ENCODE peak calls at places on chromosomes 16 and 17, in nine cellular contexts. X, W, Z, H, Q, Y, F, S and V are unnamed samples.

GRCh38 chr17:15031971-15032370 is 233.2 kb downstream of the PMP22 start:
- DNase-seq in X (no peak), W (no peak), Z (no peak), H (no peak), Q (no peak), Y (no peak), F (no peak), S (no peak), V (no peak)

GRCh38 chr17:40027614-40028012 is 12.4 kb downstream of the CSF3 start:
- DNase-seq in X (no peak), W (no peak), Z (no peak), H (no peak), Q (no peak), Y (no peak), F (no peak), S (no peak), V (no peak)

GRCh38 chr17:32970281-32970680 is 21.4 kb upstream of the SPACA3 start:
- DNase-seq in X (no peak), W (no peak), Z (no peak), H (no peak), Q (no peak), Y (no peak), F (no peak), S (no peak), V (no peak)

GRCh38 chr17:39923836-39924690 is 3.3 kb downstream of the ORMDL3 start:
- DNase-seq in X (peak; percentile 13), W (peak; percentile 81), Z (no peak), H (no peak), Q (no peak), Y (no peak), F (no peak), S (no peak), V (no peak)

GRCh38 chr16:77882359-77882758 is 94.0 kb downstream of the VAT1L start:
- DNase-seq in X (no peak), W (no peak), Z (no peak), H (no peak), Q (no peak), Y (no peak), F (no peak), S (no peak), V (no peak)

GRCh38 chr16:65406076-65406475 is 284.2 kb upstream of the CDH11 start:
- DNase-seq in X (no peak), W (no peak), Z (no peak), H (no peak), Q (no peak), Y (no peak), F (no peak), S (no peak), V (no peak)

GRCh38 chr16:49832177-49832576 is 23.7 kb downstream of the ZNF423 start:
- DNase-seq in X (no peak), W (no peak), Z (no peak), H (no peak), Q (no peak), Y (no peak), F (no peak), S (no peak), V (no peak)

GRCh38 chr16:31351937-31352315 is 3.0 kb upstream of the ITGAX start:
- DNase-seq in X (no peak), W (peak; percentile 32), Z (no peak), H (peak; percentile 61), Q (no peak), Y (no peak), F (no peak), S (peak; percentile 20), V (no peak)

GRCh38 chr16:77500286-77500598 is 65.4 kb upstream of the ADAMTS18 start:
- DNase-seq in X (no peak), W (no peak), Z (no peak), H (no peak), Q (no peak), Y (no peak), F (no peak), S (no peak), V (no peak)

GRCh38 chr16:68423771-68424170 is 24.5 kb downstream of the SMPD3 start:
- DNase-seq in X (no peak), W (no peak), Z (no peak), H (no peak), Q (no peak), Y (no peak), F (no peak), S (no peak), V (no peak)

GRCh38 chr16:83336630-83337029 is 471.1 kb upstream of the HSBP1 start:
- DNase-seq in X (peak; percentile 87), W (peak; percentile 83), Z (no peak), H (no peak), Q (no peak), Y (no peak), F (no peak), S (no peak), V (no peak)

GRCh38 chr17:45432405-45433113 is at the start of gene ARHGAP27:
- DNase-seq in X (no peak), W (peak; percentile 65), Z (no peak), H (no peak), Q (peak; percentile 77), Y (no peak), F (peak; percentile 82), S (no peak), V (peak; percentile 37)